ENCODE peak calls at places on chromosomes 3 and 15, in seven cellular contexts. R, F, T, M, J, B and W are unnamed samples.

GRCh38 chr15:23447107-23447500 is at the start of gene GOLGA6L2:
- DNase-seq in R (no peak), T (no peak), J (no peak), F (no peak), B (peak), M (no peak), W (no peak)

GRCh38 chr3:101325393-101326134 is 5.2 kb upstream of the IMPG2 start:
- DNase-seq in J (no peak), R (no peak), M (no peak), F (no peak), T (no peak), B (no peak), W (no peak)

GRCh38 chr15:70142322-70143191 is 44.8 kb upstream of the TLE3 start:
- DNase-seq in R (no peak), F (no peak), B (no peak), M (peak), J (peak), T (peak), W (no peak)

GRCh38 chr3:144085964-144086363 is 114.3 kb downstream of the DIPK2A start:
- DNase-seq in F (peak), J (no peak), R (no peak), B (peak), M (no peak), T (no peak), W (no peak)

GRCh38 chr3:185651971-185652370 is 65.9 kb downstream of the SENP2 start:
- DNase-seq in F (no peak), R (no peak), T (no peak), J (no peak), M (no peak), B (no peak), W (no peak)

GRCh38 chr3:57079221-57079831 is 18.9 kb downstream of the SPATA12 start:
- DNase-seq in F (peak), M (peak), T (peak), R (peak), B (no peak), J (peak), W (peak)

GRCh38 chr3:4061854-4062360 is 241.3 kb upstream of the SETMAR start:
- DNase-seq in M (no peak), B (no peak), J (no peak), R (no peak), F (no peak), T (no peak), W (no peak)

GRCh38 chr3:41660510-41660909 is 301.4 kb downstream of the ULK4 start:
- DNase-seq in M (no peak), J (no peak), B (no peak), F (no peak), R (no peak), T (no peak), W (no peak)

GRCh38 chr3:51621091-51621892 is 49.8 kb upstream of the TEX264 start:
- DNase-seq in J (no peak), R (no peak), B (peak), M (no peak), T (no peak), F (no peak), W (no peak)

GRCh38 chr3:40723078-40723660 is 198.4 kb downstream of the ZNF621 start:
- DNase-seq in J (no peak), F (no peak), T (no peak), R (no peak), M (no peak), B (no peak), W (no peak)

GRCh38 chr3:39668420-39668819 is 141.0 kb upstream of the MYRIP start:
- DNase-seq in J (no peak), F (peak), B (peak), R (peak), T (no peak), M (peak), W (peak)

GRCh38 chr3:120793601-120794000 is 51.1 kb downstream of the GTF2E1 start:
- DNase-seq in R (no peak), T (no peak), F (no peak), M (no peak), B (no peak), J (no peak), W (no peak)

GRCh38 chr15:91821458-91821857 is 32.0 kb upstream of the SLCO3A1 start:
- DNase-seq in M (no peak), J (no peak), F (no peak), T (no peak), R (no peak), B (no peak), W (no peak)

GRCh38 chr3:143525408-143525807 is 322.9 kb downstream of the SLC9A9 start:
- DNase-seq in F (no peak), M (no peak), T (no peak), R (no peak), B (peak), J (no peak), W (no peak)

GRCh38 chr3:64612082-64612860 is 75.5 kb downstream of the ADAMTS9 start:
- DNase-seq in J (peak), F (no peak), B (peak), R (no peak), T (no peak), M (no peak), W (no peak)

GRCh38 chr15:35705885-35706590 is 160.1 kb upstream of the DPH6 start:
- DNase-seq in F (no peak), T (no peak), B (peak), M (no peak), J (no peak), R (no peak), W (no peak)

GRCh38 chr3:43726511-43726910 is 35.8 kb downstream of the ABHD5 start:
- DNase-seq in B (peak), M (no peak), T (no peak), R (no peak), F (no peak), J (no peak), W (no peak)

GRCh38 chr15:31306426-31307269 is 20.0 kb upstream of the KLF13 start:
- DNase-seq in F (no peak), R (no peak), M (no peak), J (peak), T (peak), B (no peak), W (no peak)

GRCh38 chr3:194313642-194314430 is 37.3 kb downstream of the CPN2 start:
- DNase-seq in T (no peak), F (no peak), R (no peak), B (no peak), J (peak), M (no peak), W (no peak)

GRCh38 chr15:58235961-58236360 is 97.8 kb downstream of the AQP9 start:
- DNase-seq in B (no peak), M (no peak), J (no peak), T (no peak), F (no peak), R (no peak), W (no peak)

GRCh38 chr3:150439657-150440056 is 31.6 kb downstream of the TSC22D2 start:
- DNase-seq in M (no peak), J (no peak), F (no peak), T (no peak), R (no peak), B (peak), W (no peak)

GRCh38 chr3:15557511-15557946 is 36.0 kb upstream of the COLQ start:
- DNase-seq in R (peak), M (peak), F (peak), J (no peak), B (peak), T (no peak), W (peak)

GRCh38 chr3:49610881-49611280 is 56.6 kb downstream of the BSN start:
- DNase-seq in T (no peak), F (no peak), R (no peak), B (no peak), J (no peak), M (no peak), W (no peak)

GRCh38 chr15:57610130-57610529 is 18.4 kb downstream of the MYZAP start:
- DNase-seq in M (no peak), J (peak), R (no peak), F (peak), T (peak), B (peak), W (no peak)

GRCh38 chr15:71729319-71729718 is 81.0 kb upstream of the NR2E3 start:
- DNase-seq in B (no peak), J (no peak), T (no peak), F (no peak), M (no peak), R (no peak), W (no peak)

GRCh38 chr3:112002458-112002971 is 3.8 kb downstream of the TAGLN3 start:
- DNase-seq in F (no peak), J (no peak), B (no peak), R (no peak), M (peak), T (no peak), W (no peak)

GRCh38 chr3:146503459-146504202 is 34.3 kb upstream of the PLSCR2 start:
- DNase-seq in F (peak), M (peak), T (no peak), J (no peak), R (peak), B (peak), W (peak)

GRCh38 chr3:111824351-111824750 is 34.7 kb upstream of the PHLDB2 start:
- DNase-seq in T (no peak), F (no peak), R (no peak), M (no peak), J (no peak), B (no peak), W (no peak)

GRCh38 chr3:190305406-190305805 is 16.8 kb downstream of the CLDN1 start:
- DNase-seq in J (no peak), B (peak), T (no peak), F (peak), R (no peak), M (no peak), W (no peak)

GRCh38 chr15:55829826-55830225 is 86.9 kb upstream of the PRTG start:
- DNase-seq in M (peak), F (no peak), T (no peak), B (peak), J (no peak), R (no peak), W (peak)

GRCh38 chr15:72034859-72035650 is 82.9 kb downstream of the MYO9A start:
- DNase-seq in B (no peak), M (no peak), T (no peak), J (no peak), R (no peak), F (no peak), W (no peak)

GRCh38 chr3:56921573-56922571 is 120.1 kb upstream of the ARHGEF3 start:
- DNase-seq in B (no peak), F (no peak), R (no peak), T (no peak), J (peak), M (peak), W (no peak)

GRCh38 chr3:195269375-195270078 is 1.4 kb downstream of the XXYLT1 start:
- DNase-seq in J (no peak), T (no peak), B (no peak), F (no peak), R (no peak), M (no peak), W (no peak)

GRCh38 chr3:15982667-15983145 is 184.9 kb upstream of the ANKRD28 start:
- DNase-seq in R (no peak), B (peak), F (no peak), M (no peak), J (peak), T (peak), W (no peak)

GRCh38 chr15:64344651-64345262 is 11.2 kb downstream of the CSNK1G1 start:
- DNase-seq in R (no peak), T (no peak), M (no peak), J (no peak), B (no peak), F (no peak), W (no peak)

GRCh38 chr3:156606729-156607128 is 51.8 kb upstream of the SSR3 start:
- DNase-seq in T (no peak), R (no peak), F (no peak), B (no peak), J (no peak), M (no peak), W (peak)